ENCODE peak calls at places on chromosome 22, in five cellular contexts. G, Y, B, F and C are unnamed samples.

GRCh38 chr22:45645526-45646414 is 25.9 kb upstream of the ATXN10 start:
- DNase-seq in G (peak; percentile 88), Y (peak; percentile 81), B (no peak), F (peak; percentile 85), C (no peak)

GRCh38 chr22:17767236-17768065 is 6.8 kb downstream of the BID start:
- DNase-seq in G (no peak), Y (no peak), B (no peak), F (no peak), C (no peak)

GRCh38 chr22:39946571-39947407 is 13.4 kb upstream of the TMA7B start:
- DNase-seq in G (peak; percentile 62), Y (no peak), B (no peak), F (no peak), C (no peak)

GRCh38 chr22:37625737-37626136 is 13.7 kb upstream of the SH3BP1 start:
- DNase-seq in G (no peak), Y (no peak), B (no peak), F (no peak), C (no peak)

GRCh38 chr22:41367039-41367679 is 14.6 kb upstream of the TEF start:
- DNase-seq in G (no peak), Y (peak; percentile 98), B (no peak), F (peak; percentile 99), C (peak; percentile 62)

GRCh38 chr22:36330655-36331305 is 57.0 kb downstream of the MYH9 start:
- DNase-seq in G (no peak), Y (peak; percentile 63), B (no peak), F (no peak), C (no peak)

GRCh38 chr22:28600546-28601143 is 79.0 kb downstream of the TTC28 start:
- DNase-seq in G (no peak), Y (no peak), B (no peak), F (no peak), C (no peak)

GRCh38 chr22:30436196-30436595 is 10.6 kb downstream of the MTFP1 start:
- DNase-seq in G (no peak), Y (no peak), B (no peak), F (no peak), C (no peak)